ENCODE peak calls at places on chromosomes 16 and 17, in seven cellular contexts. O is RWPE2, Q is astrocyte, X is kidney, Z is MM.1S, Y is psoas muscle, V is lower lobe of right lung. U is an unnamed sample.

GRCh38 chr17:64615025-64615677 is 47.0 kb downstream of the SMURF2 start:
- DNase-seq in O (no peak), Q (peak; percentile 89), X (no peak), Z (no peak), Y (no peak), V (no peak), U (no peak)

GRCh38 chr17:62650587-62650986 is 23.1 kb downstream of the MRC2 start:
- DNase-seq in O (no peak), Q (no peak), X (no peak), Z (no peak), Y (no peak), V (peak; percentile 12), U (no peak)

GRCh38 chr17:14471052-14471451 is 170.2 kb downstream of the HS3ST3B1 start:
- DNase-seq in O (no peak), Q (peak; percentile 25), X (no peak), Z (no peak), Y (no peak), V (no peak), U (peak; percentile 31)

GRCh38 chr16:82587289-82587688 is 39.5 kb upstream of the CDH13 start:
- DNase-seq in O (no peak), Q (no peak), X (no peak), Z (no peak), Y (no peak), V (no peak), U (no peak)

GRCh38 chr17:76630151-76630550 is 13.4 kb downstream of the ST6GALNAC1 start:
- DNase-seq in O (no peak), Q (no peak), X (no peak), Z (no peak), Y (no peak), V (no peak), U (no peak)

GRCh38 chr17:40025991-40026815 is 11.0 kb downstream of the CSF3 start:
- DNase-seq in O (peak; percentile 83), Q (peak; percentile 60), X (no peak), Z (no peak), Y (no peak), V (no peak), U (no peak)

GRCh38 chr17:5097101-5097834 is 14.4 kb downstream of the ZNF232 start:
- DNase-seq in O (no peak), Q (no peak), X (peak; percentile 89), Z (no peak), Y (peak; percentile 47), V (peak; percentile 74), U (no peak)

GRCh38 chr17:79422236-79422635 is 188.6 kb downstream of the RBFOX3 start:
- DNase-seq in O (no peak), Q (no peak), X (no peak), Z (no peak), Y (no peak), V (no peak), U (no peak)

GRCh38 chr17:66431910-66432309 is 129.5 kb downstream of the PRKCA start:
- DNase-seq in O (no peak), Q (peak; percentile 89), X (no peak), Z (no peak), Y (no peak), V (no peak), U (no peak)

GRCh38 chr16:68267612-68268405 is 3.5 kb downstream of the SLC7A6 start:
- DNase-seq in O (no peak), Q (no peak), X (no peak), Z (no peak), Y (no peak), V (no peak), U (no peak)

GRCh38 chr16:59148312-59148711 is 414.2 kb upstream of the GOT2 start:
- DNase-seq in O (no peak), Q (no peak), X (no peak), Z (no peak), Y (no peak), V (no peak), U (no peak)

GRCh38 chr16:19123535-19124178 is 9.9 kb downstream of the ITPRIPL2 start:
- DNase-seq in O (no peak), Q (no peak), X (no peak), Z (no peak), Y (no peak), V (no peak), U (no peak)

GRCh38 chr16:51877686-51878085 is 669.3 kb downstream of the TOX3 start:
- DNase-seq in O (no peak), Q (no peak), X (no peak), Z (no peak), Y (no peak), V (no peak), U (no peak)

GRCh38 chr17:3600529-3601205 is 8.5 kb downstream of the TRPV1 start:
- DNase-seq in O (no peak), Q (no peak), X (no peak), Z (no peak), Y (no peak), V (no peak), U (no peak)

GRCh38 chr16:22001591-22001990 is 675 bp upstream of the PDZD9 start:
- DNase-seq in O (no peak), Q (peak; percentile 29), X (no peak), Z (no peak), Y (no peak), V (no peak), U (no peak)

GRCh38 chr16:88343276-88343791 is 39.4 kb upstream of the ZNF469 start:
- DNase-seq in O (no peak), Q (no peak), X (peak; percentile 26), Z (no peak), Y (no peak), V (peak; percentile 21), U (no peak)

DNA sequence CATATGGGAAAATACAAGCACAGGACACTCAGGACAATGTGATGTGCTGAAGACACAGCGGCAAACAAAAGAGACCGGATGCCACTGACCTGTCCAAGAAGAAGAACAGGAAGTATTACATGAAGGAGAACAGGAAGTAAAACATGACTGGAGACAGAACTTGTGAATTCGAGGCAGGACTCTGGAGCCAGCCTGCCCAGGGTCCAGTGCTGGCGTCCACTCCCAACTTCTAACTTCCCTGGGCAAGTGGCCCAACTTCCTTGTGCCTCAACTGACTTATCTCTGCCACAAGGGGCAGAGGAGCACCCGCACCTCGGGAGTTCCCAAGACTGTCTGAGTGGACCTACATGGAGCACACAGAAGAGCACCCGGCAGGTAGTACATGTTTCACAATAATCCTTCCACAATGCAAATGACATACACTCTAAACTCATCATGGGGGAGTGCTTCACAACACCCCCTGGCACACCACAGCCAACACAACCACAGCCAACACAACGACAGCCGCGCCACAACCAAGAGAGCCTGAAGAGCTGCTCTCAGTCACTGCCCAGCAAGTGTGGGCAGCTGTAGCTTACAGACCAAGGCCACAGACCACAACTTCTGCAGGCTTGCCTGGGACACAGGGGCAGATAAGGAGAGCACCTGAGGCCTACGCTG is 36.6 kb downstream of the ANKRD11 start:
- DNase-seq in O (no peak), Q (peak; percentile 33), X (no peak), Z (no peak), Y (peak; percentile 42), V (peak; percentile 64), U (no peak)
- TF ChIP-seq CTCF in O (peak; percentile 13), Q (no peak), X (peak; percentile 13), Z (no peak), Y (peak; percentile 27), V (peak; percentile 34), U (peak; percentile 20)

GRCh38 chr16:85642762-85643281 is 29.7 kb downstream of the GSE1 start:
- DNase-seq in O (no peak), Q (no peak), X (no peak), Z (no peak), Y (no peak), V (no peak), U (no peak)
- H3K4me1 ChIP-seq in O (peaks cover 12% of the 10 kb centered on the region), Q (no peaks in the 10 kb centered on the region), X (peaks cover 23% of the 10 kb centered on the region), Z (no peaks in the 10 kb centered on the region), Y (peaks cover 48% of the 10 kb centered on the region), V (peaks cover 34% of the 10 kb centered on the region), U (peaks cover 28% of the 10 kb centered on the region)

DNA sequence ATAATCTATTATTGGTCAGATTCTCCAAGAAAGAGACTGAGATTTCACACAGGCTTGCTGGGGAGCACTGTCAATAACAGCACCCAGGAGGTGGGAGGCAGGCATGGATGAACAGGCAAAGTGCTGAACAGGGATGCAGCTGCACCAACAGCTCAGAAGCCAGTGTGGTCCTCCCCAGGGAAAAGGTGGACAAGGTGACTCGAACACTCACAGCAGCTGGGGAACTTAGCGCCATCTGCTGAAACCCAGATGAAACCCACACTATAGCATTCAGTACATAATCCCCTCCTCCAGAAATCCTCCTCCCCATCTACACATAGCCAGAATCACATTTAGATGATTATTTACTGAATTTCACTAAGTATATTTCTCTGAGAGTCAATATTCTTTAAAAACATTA is 255.2 kb upstream of the WSB1 start:
- DNase-seq in O (no peak), Q (no peak), X (no peak), Z (no peak), Y (no peak), V (no peak), U (peak; percentile 63)
- TF ChIP-seq CTCF in O (no peak), Q (no peak), X (no peak), Z (peak; percentile 9), Y (no peak), V (no peak), U (peak; percentile 56)

DNA sequence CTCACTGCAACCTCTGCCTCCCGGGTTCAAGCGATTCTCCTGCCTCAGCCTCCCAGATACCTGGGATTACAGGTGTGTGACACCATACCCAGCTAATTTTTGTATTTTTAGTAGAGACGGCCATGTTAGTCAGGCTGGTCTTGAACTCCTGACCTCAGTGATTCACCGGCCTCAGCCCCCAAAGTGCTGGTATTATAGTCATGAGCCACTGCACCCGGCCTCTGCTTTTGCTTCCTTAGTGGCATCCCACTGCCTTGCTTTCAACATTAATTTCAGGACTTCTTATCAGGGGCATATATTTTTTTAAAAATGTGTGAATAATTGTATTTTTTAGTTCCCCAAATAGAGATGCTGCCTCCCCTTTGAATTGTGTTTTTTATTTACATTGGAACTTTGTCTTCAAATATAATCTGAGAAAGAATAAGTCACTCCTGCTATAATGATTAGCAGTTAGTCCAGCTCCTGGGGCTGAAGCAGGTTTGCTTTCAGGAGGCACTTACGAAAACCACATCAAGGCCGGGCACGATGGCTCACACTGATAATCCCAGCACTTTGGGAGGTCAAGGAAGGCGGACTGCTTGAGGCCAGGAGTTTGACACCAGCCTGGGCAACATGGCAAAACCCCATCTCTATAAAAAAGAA is 98.9 kb downstream of the SYCE1L start:
- DNase-seq in O (no peak), Q (peak; percentile 51), X (no peak), Z (no peak), Y (no peak), V (no peak), U (no peak)
- H3K4me1 ChIP-seq in O (peaks cover 28% of the 10 kb centered on the region), Q (peaks cover 26% of the 10 kb centered on the region), X (no peaks in the 10 kb centered on the region), Z (peaks cover 16% of the 10 kb centered on the region), Y (no peaks in the 10 kb centered on the region), V (no peaks in the 10 kb centered on the region), U (peaks cover 49% of the 10 kb centered on the region)